ENCODE peak calls at places on chromosomes 5 and 9, in ten cellular contexts. V, I, L, K, H, F, Q, O, G and A are unnamed samples.
A peak's percentile ranks its signal among the peaks of the same experiment; 100 is the strongest.

GRCh38 chr5:9865574-9865973 is 235.4 kb upstream of the TAS2R1 start:
- DNase-seq in O (no peak), V (no peak), L (no peak), Q (no peak), G (no peak), F (no peak), I (no peak), H (no peak), K (no peak), A (no peak)

GRCh38 chr9:136849960-136850865 is 1.0 kb downstream of the PHPT1 start:
- DNase-seq in O (no peak), H (no peak), V (no peak), Q (no peak), F (no peak), K (no peak), L (no peak), I (peak; percentile 35), G (no peak), A (no peak)

GRCh38 chr5:138111181-138111580 is 27.3 kb downstream of the WNT8A start:
- DNase-seq in K (no peak), Q (no peak), L (no peak), G (no peak), V (no peak), F (no peak), O (no peak), H (no peak), I (no peak), A (no peak)

GRCh38 chr5:149320791-149321330 is 24.4 kb upstream of the GRPEL2 start:
- DNase-seq in G (no peak), H (no peak), I (no peak), L (no peak), Q (peak; percentile 98), V (no peak), K (no peak), F (peak; percentile 72), O (no peak), A (peak; percentile 94)

GRCh38 chr9:6928863-6929262 is 171.1 kb downstream of the KDM4C start:
- DNase-seq in Q (no peak), V (no peak), L (no peak), O (no peak), G (no peak), F (no peak), K (no peak), I (no peak), H (no peak), A (no peak)

GRCh38 chr9:21933865-21934264 is 60.3 kb downstream of the CDKN2A start:
- DNase-seq in Q (peak; percentile 21), K (no peak), I (no peak), H (no peak), F (no peak), L (no peak), O (no peak), V (no peak), G (peak; percentile 34), A (no peak)

GRCh38 chr9:71121275-71122168 is at the start of gene TRPM3:
- DNase-seq in G (no peak), K (no peak), F (no peak), O (no peak), L (no peak), V (no peak), I (peak; percentile 44), H (no peak), Q (no peak), A (no peak)

GRCh38 chr9:125654121-125654520 is 52.9 kb downstream of the MAPKAP1 start:
- DNase-seq in G (no peak), H (no peak), V (no peak), L (no peak), I (no peak), Q (no peak), O (no peak), F (no peak), K (no peak), A (no peak)

GRCh38 chr5:138668451-138668850 is 84.8 kb upstream of the CTNNA1 start:
- DNase-seq in O (no peak), I (no peak), V (no peak), H (no peak), L (peak; percentile 56), Q (no peak), K (peak; percentile 71), G (no peak), F (no peak), A (no peak)